ENCODE peak calls at places on chromosomes 16 and 17, in five cellular contexts. One of them, this sample, is unnamed.

GRCh38 chr17:15406081-15406480 is 61.3 kb downstream of the CDRT4 start:
- DNase-seq in Peyer's patch: no peak
- DNase-seq in AG20443: no peak
- DNase-seq in cardiac fibroblast: peak
- DNase-seq in caudate nucleus: no peak
- DNase-seq in this sample: no peak

GRCh38 chr16:87344931-87345631 is 27.9 kb upstream of the C16orf95 start:
- DNase-seq in Peyer's patch: peak
- DNase-seq in AG20443: peak
- DNase-seq in cardiac fibroblast: peak
- DNase-seq in caudate nucleus: no peak
- DNase-seq in this sample: no peak

GRCh38 chr17:49230636-49231562 is at the start of gene PHOSPHO1:
- DNase-seq in Peyer's patch: peak
- DNase-seq in AG20443: peak
- DNase-seq in cardiac fibroblast: peak
- DNase-seq in caudate nucleus: peak
- DNase-seq in this sample: peak

GRCh38 chr17:50249887-50250286 is 24.4 kb upstream of the TMEM92 start:
- DNase-seq in Peyer's patch: no peak
- DNase-seq in AG20443: no peak
- DNase-seq in cardiac fibroblast: no peak
- DNase-seq in caudate nucleus: no peak
- DNase-seq in this sample: no peak

GRCh38 chr17:12990041-12990808 is 27.6 kb downstream of the ELAC2 start:
- DNase-seq in Peyer's patch: no peak
- DNase-seq in AG20443: no peak
- DNase-seq in cardiac fibroblast: no peak
- DNase-seq in caudate nucleus: no peak
- DNase-seq in this sample: no peak

GRCh38 chr17:66673668-66674276 is 161.1 kb upstream of the CACNG5 start:
- DNase-seq in Peyer's patch: peak
- DNase-seq in AG20443: peak
- DNase-seq in cardiac fibroblast: peak
- DNase-seq in caudate nucleus: no peak
- DNase-seq in this sample: peak

GRCh38 chr16:84700518-84701277 is 898 bp downstream of the USP10 start:
- DNase-seq in Peyer's patch: no peak
- DNase-seq in AG20443: peak
- DNase-seq in cardiac fibroblast: peak
- DNase-seq in caudate nucleus: no peak
- DNase-seq in this sample: peak

GRCh38 chr17:38541281-38541680 is 64.5 kb downstream of the SRCIN1 start:
- DNase-seq in Peyer's patch: no peak
- DNase-seq in AG20443: no peak
- DNase-seq in cardiac fibroblast: no peak
- DNase-seq in caudate nucleus: no peak
- DNase-seq in this sample: no peak

GRCh38 chr17:81987161-81987770 is 9.8 kb downstream of the ASPSCR1 start:
- DNase-seq in Peyer's patch: no peak
- DNase-seq in AG20443: no peak
- DNase-seq in cardiac fibroblast: no peak
- DNase-seq in caudate nucleus: no peak
- DNase-seq in this sample: no peak

GRCh38 chr17:45410144-45411091 is 22.3 kb downstream of the ARHGAP27 start:
- DNase-seq in Peyer's patch: peak
- DNase-seq in AG20443: no peak
- DNase-seq in cardiac fibroblast: no peak
- DNase-seq in caudate nucleus: no peak
- DNase-seq in this sample: no peak

GRCh38 chr16:2753523-2754020 is 1.1 kb downstream of the SRRM2 start:
- DNase-seq in Peyer's patch: peak
- DNase-seq in AG20443: no peak
- DNase-seq in cardiac fibroblast: peak
- DNase-seq in caudate nucleus: no peak
- DNase-seq in this sample: peak

GRCh38 chr16:24540575-24541240 is 1.3 kb downstream of the RBBP6 start:
- DNase-seq in Peyer's patch: peak
- DNase-seq in AG20443: peak
- DNase-seq in cardiac fibroblast: no peak
- DNase-seq in caudate nucleus: no peak
- DNase-seq in this sample: no peak

GRCh38 chr16:67547423-67548264 is 14.7 kb upstream of the CTCF start:
- DNase-seq in Peyer's patch: no peak
- DNase-seq in AG20443: peak
- DNase-seq in cardiac fibroblast: no peak
- DNase-seq in caudate nucleus: no peak
- DNase-seq in this sample: no peak

GRCh38 chr16:8946544-8946943 is 17.2 kb downstream of the USP7 start:
- DNase-seq in Peyer's patch: no peak
- DNase-seq in AG20443: no peak
- DNase-seq in cardiac fibroblast: no peak
- DNase-seq in caudate nucleus: no peak
- DNase-seq in this sample: no peak

GRCh38 chr17:78915872-78916632 is 9.1 kb downstream of the TIMP2 start:
- DNase-seq in Peyer's patch: peak
- DNase-seq in AG20443: peak
- DNase-seq in cardiac fibroblast: peak
- DNase-seq in caudate nucleus: no peak
- DNase-seq in this sample: peak

GRCh38 chr16:50311891-50312501 is 45.6 kb downstream of the ADCY7 start:
- DNase-seq in Peyer's patch: peak
- DNase-seq in AG20443: no peak
- DNase-seq in cardiac fibroblast: no peak
- DNase-seq in caudate nucleus: no peak
- DNase-seq in this sample: no peak

GRCh38 chr16:70428178-70428998 is 10.5 kb downstream of the ST3GAL2 start:
- DNase-seq in Peyer's patch: peak
- DNase-seq in AG20443: peak
- DNase-seq in cardiac fibroblast: peak
- DNase-seq in caudate nucleus: peak
- DNase-seq in this sample: peak

GRCh38 chr17:33811984-33812383 is 443.1 kb upstream of the CCL2 start:
- DNase-seq in Peyer's patch: no peak
- DNase-seq in AG20443: no peak
- DNase-seq in cardiac fibroblast: no peak
- DNase-seq in caudate nucleus: no peak
- DNase-seq in this sample: no peak

GRCh38 chr16:50666658-50667496 is 14.2 kb downstream of the SNX20 start:
- DNase-seq in Peyer's patch: no peak
- DNase-seq in AG20443: no peak
- DNase-seq in cardiac fibroblast: no peak
- DNase-seq in caudate nucleus: no peak
- DNase-seq in this sample: no peak

GRCh38 chr17:61729690-61730268 is 133.5 kb downstream of the BRIP1 start:
- DNase-seq in Peyer's patch: no peak
- DNase-seq in AG20443: no peak
- DNase-seq in cardiac fibroblast: no peak
- DNase-seq in caudate nucleus: no peak
- DNase-seq in this sample: no peak

GRCh38 chr16:70611785-70612303 is 34.5 kb upstream of the IL34 start:
- DNase-seq in Peyer's patch: no peak
- DNase-seq in AG20443: no peak
- DNase-seq in cardiac fibroblast: no peak
- DNase-seq in caudate nucleus: no peak
- DNase-seq in this sample: no peak